ENCODE peak calls at places on chromosome 10, in six cellular contexts. V is neural crest cell, Z is NB4, X is H9, A is endothelial cell, D is uterus. J is an unnamed sample.

GRCh38 chr10:70832852-70833542 is 17.2 kb downstream of the SGPL1 start:
- DNase-seq in X (no peak), V (no peak), D (no peak), Z (peak), A (no peak), J (no peak)

GRCh38 chr10:90813592-90814365 is 44.1 kb downstream of the HTR7 start:
- DNase-seq in V (no peak), Z (no peak), A (no peak), D (no peak), X (no peak), J (no peak)

GRCh38 chr10:70272925-70273316 is 10.9 kb downstream of the NPFFR1 start:
- DNase-seq in A (no peak), X (no peak), V (no peak), D (no peak), Z (peak), J (no peak)

GRCh38 chr10:75181073-75181472 is 29.5 kb upstream of the VDAC2 start:
- DNase-seq in A (no peak), D (no peak), X (no peak), Z (no peak), V (no peak), J (no peak)

GRCh38 chr10:71314028-71314693 is 4.9 kb upstream of the SLC29A3 start:
- DNase-seq in A (peak), X (peak), V (peak), D (peak), Z (peak), J (no peak)

GRCh38 chr10:43064331-43065075 is 12.4 kb upstream of the RET start:
- DNase-seq in V (no peak), D (no peak), A (no peak), Z (no peak), X (no peak), J (no peak)

GRCh38 chr10:114544045-114544659 is 113.9 kb downstream of the ABLIM1 start:
- DNase-seq in X (no peak), Z (peak), V (no peak), D (no peak), A (no peak), J (no peak)

GRCh38 chr10:86968994-86969355 is 693 bp downstream of the ADIRF start:
- DNase-seq in V (no peak), D (no peak), X (no peak), A (no peak), Z (no peak), J (no peak)

GRCh38 chr10:6083523-6084475 is 5.0 kb upstream of the RBM17 start:
- DNase-seq in Z (no peak), D (no peak), A (no peak), V (no peak), X (no peak), J (no peak)

GRCh38 chr10:596725-597345 is 92.6 kb downstream of the DIP2C start:
- DNase-seq in A (no peak), Z (no peak), V (no peak), D (no peak), X (no peak), J (no peak)

GRCh38 chr10:87092861-87093460 is 1.7 kb downstream of the GLUD1 start:
- DNase-seq in V (no peak), A (no peak), D (no peak), Z (peak), X (peak), J (no peak)

GRCh38 chr10:93224005-93224779 is 150.5 kb downstream of the CYP26A1 start:
- DNase-seq in V (no peak), Z (peak), X (no peak), D (no peak), A (no peak), J (no peak)

GRCh38 chr10:14707441-14707840 is 67.3 kb downstream of the FAM107B start:
- DNase-seq in X (no peak), Z (no peak), V (no peak), D (no peak), A (no peak), J (no peak)

DNA sequence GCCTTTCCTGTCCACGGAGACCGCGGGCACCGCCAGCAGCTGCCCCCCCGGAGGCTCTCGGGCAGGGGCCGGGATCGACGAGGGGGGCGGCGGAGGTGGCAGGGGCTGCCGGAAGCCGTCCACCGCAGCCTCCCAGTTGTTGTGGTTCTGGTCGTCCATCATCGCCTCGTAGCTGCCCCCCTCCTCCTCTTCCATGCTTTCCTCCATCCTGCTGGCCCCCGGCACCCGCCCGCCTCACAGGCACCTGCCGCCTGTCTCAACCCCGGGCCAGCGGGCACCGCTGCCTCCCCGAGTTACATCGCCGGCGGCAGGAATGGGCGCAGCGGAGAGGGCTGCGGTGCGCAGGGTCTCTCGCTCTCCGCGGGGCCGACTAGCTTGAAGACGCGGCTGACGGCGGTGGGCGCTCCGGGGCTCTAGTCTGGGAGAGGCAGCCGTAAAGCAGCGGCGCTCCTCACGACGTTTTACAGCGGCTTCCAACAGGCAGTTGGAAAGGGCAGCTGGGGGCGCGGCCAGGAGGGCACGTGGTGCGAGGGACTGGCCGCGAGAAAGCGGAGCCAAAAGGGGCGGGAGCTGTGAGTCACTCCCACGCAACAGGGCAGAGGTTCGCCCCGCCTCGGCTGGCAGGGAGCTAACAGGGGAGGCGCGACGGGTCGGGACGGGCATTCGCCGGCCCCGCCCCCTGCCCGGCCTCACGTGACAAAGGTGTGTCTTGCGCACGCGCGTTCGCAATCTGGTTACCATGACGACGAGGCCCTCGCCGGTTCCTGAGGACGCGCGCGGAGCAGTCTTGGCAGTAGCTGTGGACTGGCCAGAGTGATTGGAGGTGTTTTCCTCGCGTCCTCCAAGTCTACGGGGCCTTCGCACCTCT is at the start of gene CACUL1:
- DNase-seq in V (peak), A (peak), X (peak), D (peak), Z (peak), J (peak)
- TF ChIP-seq CTCF in V (no peak), A (no peak), X (no peak), D (no peak), Z (no peak), J (no peak)

DNA sequence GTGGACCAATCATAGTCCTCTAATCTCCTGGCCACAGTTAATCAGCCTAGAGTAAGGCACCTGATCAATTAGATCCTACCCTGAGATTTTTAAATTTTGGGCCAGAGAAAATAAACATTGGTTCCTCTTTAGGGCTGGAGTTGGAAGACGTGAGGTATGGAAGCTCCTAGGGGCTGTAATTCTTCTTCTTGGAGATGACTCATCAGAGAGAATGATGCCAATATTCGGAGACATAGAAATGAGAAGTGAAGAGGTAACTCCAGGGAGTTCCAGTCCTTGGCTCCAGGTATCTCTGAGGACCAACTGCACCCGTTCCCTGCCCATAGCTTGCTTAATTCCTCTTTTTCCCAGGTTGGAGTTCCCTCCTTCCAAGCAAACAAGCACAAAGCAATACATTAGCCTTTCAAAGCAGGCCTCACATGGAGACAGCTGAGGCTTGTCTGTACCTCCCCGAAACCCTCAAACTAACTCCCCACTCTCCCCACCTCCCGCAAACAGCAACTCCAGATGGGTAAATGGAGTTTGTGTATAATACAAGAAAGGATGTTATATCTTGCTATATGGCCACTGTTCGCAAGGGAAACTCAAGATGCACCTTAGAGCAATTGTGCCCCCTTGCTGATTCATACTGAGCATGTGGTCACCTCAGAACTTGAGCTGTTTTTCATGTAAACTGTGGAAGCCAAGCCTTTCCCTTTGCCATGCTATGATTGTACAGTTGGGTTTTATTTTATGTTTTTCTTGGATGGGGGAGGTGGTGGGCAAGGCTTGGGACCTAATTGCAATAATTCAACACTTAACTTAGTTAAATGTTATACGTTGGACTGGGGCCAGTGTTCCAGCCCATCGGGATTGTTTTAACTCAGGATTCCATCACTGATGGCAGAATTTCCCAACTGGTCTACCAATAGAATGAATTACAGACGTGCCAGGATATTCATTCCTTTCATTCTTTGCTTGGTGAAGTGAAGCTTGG is 29.3 kb downstream of the PIK3AP1 start:
- DNase-seq in A (no peak), X (no peak), V (no peak), Z (peak), D (no peak), J (no peak)
- TF ChIP-seq CTCF in A (no peak), X (no peak), V (no peak), Z (no peak), D (no peak), J (no peak)

GRCh38 chr10:46542567-46543323 is 13.7 kb downstream of the GPRIN2 start:
- DNase-seq in A (no peak), D (peak), Z (no peak), V (no peak), X (no peak), J (peak)

GRCh38 chr10:46539596-46540411 is 16.7 kb downstream of the GPRIN2 start:
- DNase-seq in Z (no peak), A (no peak), D (peak), X (no peak), V (no peak), J (peak)

GRCh38 chr10:46541735-46542566 is 14.5 kb downstream of the GPRIN2 start:
- DNase-seq in V (no peak), A (no peak), Z (no peak), D (peak), X (no peak), J (peak)

GRCh38 chr10:46540412-46541016 is 15.9 kb downstream of the GPRIN2 start:
- DNase-seq in A (no peak), D (peak), Z (no peak), X (no peak), V (no peak), J (peak)

DNA sequence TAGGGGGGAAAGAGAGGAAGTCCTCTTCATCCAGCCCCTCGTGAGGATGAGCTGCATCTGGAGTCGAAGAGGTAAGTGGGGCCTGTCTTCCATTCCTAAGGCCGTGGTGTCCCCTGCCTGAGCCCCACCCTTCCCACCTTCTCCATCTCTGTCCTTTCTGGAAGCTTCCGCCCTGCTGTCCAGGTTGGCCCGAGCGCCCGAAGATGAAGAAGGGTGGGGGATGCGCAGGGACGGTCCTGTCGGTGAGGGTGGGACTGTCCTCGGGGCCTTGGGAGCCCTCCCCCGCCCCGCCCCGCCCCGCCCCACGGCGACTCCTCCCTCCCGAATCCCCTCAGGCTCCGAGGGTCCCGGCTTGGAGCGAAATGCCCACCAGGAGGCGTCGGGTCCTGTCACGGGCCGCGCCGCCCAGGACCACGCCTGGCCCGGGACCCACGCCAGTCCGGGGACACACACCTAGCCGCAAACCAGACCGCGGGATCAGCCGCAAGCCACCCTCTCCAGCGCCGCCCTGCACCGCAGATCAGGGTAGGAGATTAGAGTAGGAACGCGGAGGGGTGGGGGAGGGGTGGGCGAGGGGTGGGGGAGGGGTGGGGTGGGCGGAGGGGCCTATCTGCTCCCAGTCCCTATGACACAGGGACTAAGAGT is 15.3 kb downstream of the GPRIN2 start:
- DNase-seq in X (peak), V (peak), Z (no peak), D (peak), A (peak), J (peak)
- TF ChIP-seq CTCF in X (peak), V (peak), Z (no peak), D (no peak), A (peak), J (peak)

GRCh38 chr10:104080762-104081161 is 4.9 kb downstream of the COL17A1 start:
- DNase-seq in D (no peak), V (no peak), X (no peak), A (no peak), Z (peak), J (no peak)
- TF ChIP-seq CTCF in D (peak), V (peak), X (no peak), A (peak), Z (peak), J (peak)

DNA sequence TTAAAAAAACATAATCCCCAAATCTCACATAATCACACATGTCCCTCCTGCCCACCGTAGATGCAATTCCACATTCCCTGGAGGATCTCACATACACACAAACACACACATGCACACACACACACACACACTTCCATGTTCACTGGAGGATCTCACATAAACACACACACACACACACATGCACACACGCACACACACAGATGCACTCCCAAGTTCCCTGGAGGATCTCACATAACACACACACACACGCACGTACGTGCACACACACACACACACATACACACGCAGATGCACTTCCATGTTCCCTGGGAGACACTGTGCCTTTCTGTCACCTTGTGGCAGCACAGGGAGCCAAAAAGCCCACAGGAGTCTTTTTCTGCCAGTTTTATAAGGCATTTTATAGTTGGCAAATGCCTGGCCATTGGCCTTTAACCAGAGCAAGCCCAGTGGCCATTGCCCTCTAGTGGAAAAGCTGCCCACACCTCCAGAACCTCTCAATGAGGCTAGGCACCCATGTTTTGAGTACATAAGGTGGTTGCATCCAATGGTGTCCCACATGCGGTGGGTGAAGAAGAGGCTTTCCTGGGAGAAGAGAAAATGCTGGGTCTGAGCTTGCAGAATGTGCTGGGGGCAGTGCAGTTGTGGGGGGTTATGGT is 115.4 kb upstream of the ACBD5 start:
- DNase-seq in D (no peak), V (no peak), A (no peak), Z (peak), X (no peak), J (no peak)
- TF ChIP-seq CTCF in D (no peak), V (no peak), A (no peak), Z (no peak), X (peak), J (no peak)

GRCh38 chr10:25280076-25280475 is 105.3 kb downstream of the GPR158 start:
- DNase-seq in V (no peak), X (no peak), Z (no peak), D (no peak), A (no peak), J (no peak)
- TF ChIP-seq CTCF in V (no peak), X (no peak), Z (no peak), D (no peak), A (no peak), J (no peak)

GRCh38 chr10:34762603-34763299 is 52.3 kb downstream of the PARD3 start:
- DNase-seq in Z (no peak), V (no peak), X (no peak), D (no peak), A (no peak), J (no peak)
- TF ChIP-seq CTCF in Z (no peak), V (peak), X (peak), D (no peak), A (no peak), J (no peak)

GRCh38 chr10:12729885-12730284 is 271.6 kb downstream of the CCDC3 start:
- DNase-seq in Z (peak), A (peak), D (no peak), X (peak), V (peak), J (peak)
- TF ChIP-seq CTCF in Z (peak), A (peak), D (peak), X (peak), V (peak), J (peak)

DNA sequence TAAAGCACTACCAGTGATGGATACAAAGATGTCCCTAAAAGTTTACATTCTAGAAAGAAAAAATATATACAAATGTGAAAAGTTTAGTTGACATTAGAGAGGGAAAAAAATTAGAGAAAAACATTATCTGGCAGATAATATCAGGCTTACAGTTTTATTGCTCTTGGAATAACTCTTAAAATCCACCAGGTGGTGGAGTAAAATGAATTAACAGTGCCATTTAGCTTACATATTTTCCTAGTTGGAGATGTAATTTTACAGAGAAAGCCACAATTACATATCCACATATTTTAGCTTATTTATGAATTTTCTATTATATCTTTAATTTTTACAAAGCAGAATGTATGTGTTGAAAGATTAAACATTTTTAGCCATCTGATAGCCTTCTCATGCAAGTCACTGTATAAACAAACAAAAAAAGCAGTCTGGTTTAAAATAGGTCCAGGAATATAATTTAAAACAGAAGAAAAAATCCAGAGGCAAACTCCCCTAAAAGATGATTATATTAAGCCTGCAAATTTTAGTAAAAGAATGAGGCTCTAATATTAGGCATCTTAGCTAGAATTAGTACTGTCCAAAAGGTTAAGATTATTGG is 6.5 kb downstream of the CABCOCO1 start:
- DNase-seq in X (no peak), Z (no peak), A (no peak), D (no peak), V (no peak), J (no peak)
- TF ChIP-seq CTCF in X (no peak), Z (no peak), A (no peak), D (no peak), V (peak), J (no peak)

DNA sequence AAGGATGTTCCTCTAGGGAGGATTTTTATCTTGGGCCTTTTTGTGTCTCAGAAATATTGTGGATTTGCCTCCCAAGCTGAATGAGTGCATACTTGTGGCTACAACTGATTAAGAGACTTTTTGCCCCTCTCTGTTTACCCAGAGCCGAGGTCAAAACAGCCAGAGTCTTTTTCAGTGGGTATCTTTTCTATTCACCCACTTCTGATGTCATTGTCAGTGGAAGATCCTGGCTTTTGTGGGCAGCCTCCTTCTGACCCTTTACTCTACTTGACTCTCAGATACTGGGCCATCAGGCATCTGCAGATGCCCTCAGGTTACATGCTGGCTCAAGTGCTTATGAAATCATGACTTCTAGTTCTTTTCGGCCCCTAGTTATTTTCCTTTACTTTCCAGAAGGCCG is 19.6 kb upstream of the PIP4K2A start:
- DNase-seq in V (no peak), X (no peak), D (no peak), Z (no peak), A (no peak), J (no peak)
- TF ChIP-seq CTCF in V (no peak), X (no peak), D (no peak), Z (no peak), A (no peak), J (no peak)